ENCODE peak calls at places on chromosome 7, in six cellular contexts. Q is ovary; F is naive thymus-derived CD4-positive, alpha-beta T cell; C is lung; G is Panc1; V is IMR-90. I is an unnamed sample. For H3K36me3 and H3K4me1, the result is how much of the 10 kb centered on the place peaks cover.

GRCh38 chr7:24865994-24866615 is 108.8 kb upstream of the GSDME start:
- DNase-seq in Q (no peak), F (no peak), C (no peak), G (no peak), V (no peak), I (no peak)

GRCh38 chr7:13834328-13834761 is 155.1 kb downstream of the ETV1 start:
- DNase-seq in Q (no peak), F (no peak), C (no peak), G (no peak), V (no peak), I (no peak)

GRCh38 chr7:47361746-47362215 is 220.1 kb downstream of the TNS3 start:
- DNase-seq in Q (no peak), F (no peak), C (peak), G (no peak), V (peak), I (no peak)

GRCh38 chr7:71444130-71444529 is 312.2 kb downstream of the GALNT17 start:
- DNase-seq in Q (no peak), F (no peak), C (no peak), G (no peak), V (no peak), I (no peak)

GRCh38 chr7:128104109-128104742 is 73.0 kb upstream of the LRRC4 start:
- DNase-seq in Q (peak), F (no peak), C (no peak), G (no peak), V (no peak), I (no peak)

GRCh38 chr7:109844362-109844761 is 1246.6 kb upstream of the LRRN3 start:
- DNase-seq in Q (no peak), F (no peak), C (no peak), G (no peak), V (peak), I (peak)

GRCh38 chr7:107909445-107909844 is 18.5 kb downstream of the DLD start:
- DNase-seq in Q (no peak), F (no peak), C (no peak), G (no peak), V (no peak), I (no peak)

GRCh38 chr7:36651404-36651803 is 72.9 kb downstream of the AOAH start:
- DNase-seq in Q (no peak), F (no peak), C (no peak), G (no peak), V (peak), I (no peak)

GRCh38 chr7:80902716-80903308 is 16.0 kb downstream of the SEMA3C start:
- DNase-seq in Q (no peak), F (no peak), C (no peak), G (no peak), V (no peak), I (no peak)

GRCh38 chr7:147245274-147245673 is 1128.7 kb downstream of the CNTNAP2 start:
- DNase-seq in Q (no peak), F (no peak), C (peak), G (peak), V (peak), I (peak)

GRCh38 chr7:22855049-22855392 is 32.4 kb upstream of the TOMM7 start:
- DNase-seq in Q (no peak), F (no peak), C (no peak), G (no peak), V (no peak), I (no peak)

GRCh38 chr7:22858274-22858639 is 35.6 kb upstream of the TOMM7 start:
- DNase-seq in Q (no peak), F (no peak), C (no peak), G (no peak), V (no peak), I (no peak)

GRCh38 chr7:22854158-22855048 is 31.8 kb upstream of the TOMM7 start:
- DNase-seq in Q (peak), F (peak), C (peak), G (no peak), V (peak), I (peak)

GRCh38 chr7:22858640-22859561 is 36.3 kb upstream of the TOMM7 start:
- DNase-seq in Q (no peak), F (no peak), C (no peak), G (no peak), V (peak), I (no peak)

GRCh38 chr7:22856437-22856836 is 33.8 kb upstream of the TOMM7 start:
- DNase-seq in Q (no peak), F (no peak), C (no peak), G (no peak), V (no peak), I (no peak)
- H3K4me3 ChIP-seq in Q (no peak), F (no peak), C (no peak), G (no peak), V (no peak), I (peak)

DNA sequence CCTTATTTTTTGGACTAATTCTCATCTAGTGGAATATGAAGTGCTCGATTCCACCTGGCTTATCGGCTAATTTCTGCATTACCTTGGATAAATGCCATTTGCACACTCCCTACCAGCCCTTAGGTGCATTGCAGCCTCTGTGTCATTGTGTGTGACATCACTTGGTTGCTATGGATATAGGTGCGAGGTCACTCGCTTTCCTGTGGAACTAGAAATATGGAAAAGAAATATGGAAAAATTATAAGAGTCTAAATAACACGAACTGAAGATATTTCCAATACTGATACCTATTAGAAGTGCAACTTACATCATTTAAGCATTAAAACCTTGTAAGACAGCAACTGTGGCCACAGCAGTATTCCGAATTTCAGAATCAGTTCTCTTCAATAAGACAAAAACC is 2.0 kb downstream of the YWHAG start:
- DNase-seq in Q (no peak), F (no peak), C (no peak), G (no peak), V (peak), I (peak)
- H3K36me3 ChIP-seq in Q (under half), F (under half), C (under half), G (under half), V (under half), I (under half)

DNA sequence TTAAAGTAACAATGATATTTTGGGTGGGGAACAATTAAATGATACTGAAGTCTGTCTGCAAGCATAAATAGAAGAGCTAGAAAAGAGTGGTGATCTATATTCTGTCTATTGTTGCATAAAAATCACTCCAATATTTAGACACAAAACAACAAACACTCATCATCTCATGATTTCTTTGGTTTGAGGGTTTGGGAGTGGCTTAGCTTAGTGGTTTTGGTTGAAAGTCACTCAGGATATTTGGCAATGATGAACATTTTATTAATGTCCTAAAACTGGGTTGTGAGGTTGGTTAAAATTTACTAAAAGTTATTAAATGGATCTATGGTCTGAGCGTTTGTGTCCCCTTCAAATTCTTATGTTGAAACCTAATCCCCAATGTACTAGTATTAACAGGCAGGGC is 54.7 kb upstream of the EGFR start:
- DNase-seq in Q (no peak), F (no peak), C (no peak), G (no peak), V (no peak), I (no peak)
- H3K4me1 ChIP-seq in Q (under half), F (under half), C (under half), G (under half), V (under half), I (under half)

GRCh38 chr7:18496336-18496700 is 769 bp downstream of the HDAC9 start:
- DNase-seq in Q (no peak), F (no peak), C (no peak), G (no peak), V (no peak), I (no peak)

GRCh38 chr7:18495412-18496335 is at the start of gene HDAC9:
- DNase-seq in Q (no peak), F (no peak), C (no peak), G (no peak), V (peak), I (peak)

GRCh38 chr7:18497082-18497481 is 1.5 kb downstream of the HDAC9 start:
- DNase-seq in Q (no peak), F (no peak), C (no peak), G (no peak), V (no peak), I (no peak)

GRCh38 chr7:18497800-18498199 is 2.3 kb downstream of the HDAC9 start:
- DNase-seq in Q (no peak), F (no peak), C (no peak), G (no peak), V (no peak), I (no peak)

DNA sequence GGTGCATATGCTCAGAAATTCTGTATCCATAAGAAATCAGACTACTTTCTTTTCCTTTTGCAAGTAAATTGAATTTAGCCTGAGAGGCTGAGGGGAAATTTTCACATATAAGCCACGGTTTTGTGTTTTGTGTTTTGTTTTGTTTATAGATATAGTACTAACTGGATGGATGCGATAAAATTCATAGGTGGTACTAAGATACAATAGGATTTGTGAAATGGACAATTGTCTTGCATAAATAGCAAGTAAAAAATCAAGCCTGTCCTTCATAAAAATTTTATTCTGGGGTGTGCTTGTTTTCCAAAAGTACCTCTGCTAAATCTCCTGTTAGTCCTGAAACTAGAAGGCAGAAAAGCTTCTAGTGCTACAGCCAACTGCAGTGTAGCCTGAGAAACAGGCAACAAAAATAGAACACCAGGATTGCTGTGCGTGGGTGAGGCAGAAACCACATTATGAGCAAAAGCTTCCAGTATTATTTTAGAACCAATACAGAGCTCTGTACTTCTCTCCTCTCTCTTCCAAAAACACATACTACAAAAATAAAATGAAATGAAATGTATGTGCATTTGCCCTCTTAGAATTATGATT is 634 bp upstream of the HDAC9 start:
- DNase-seq in Q (no peak), F (no peak), C (no peak), G (no peak), V (peak), I (no peak)
- H3K4me3 ChIP-seq in Q (peak), F (no peak), C (no peak), G (peak), V (no peak), I (peak)

DNA sequence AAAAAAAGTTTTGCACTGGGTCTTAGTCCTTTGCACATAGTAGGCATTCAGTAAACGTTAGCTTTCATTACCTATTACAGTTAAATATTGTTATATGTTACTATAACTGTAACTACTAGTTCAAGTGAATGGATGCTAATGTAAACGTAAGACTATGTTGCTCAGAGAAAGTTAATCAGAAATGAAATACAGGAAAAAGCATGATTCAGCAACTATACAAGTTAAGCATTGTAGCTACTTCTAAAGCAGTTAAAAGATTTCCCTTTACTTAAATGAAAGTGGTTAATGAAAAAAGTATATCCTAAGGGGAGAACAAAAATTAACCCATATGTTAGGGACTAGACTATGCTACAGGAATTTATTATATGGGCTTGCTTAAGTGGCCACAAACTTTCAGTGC is 121.2 kb downstream of the SKAP2 start:
- DNase-seq in Q (no peak), F (no peak), C (no peak), G (no peak), V (peak), I (no peak)
- H3K36me3 ChIP-seq in Q (under half), F (under half), C (under half), G (under half), V (under half), I (under half)

DNA sequence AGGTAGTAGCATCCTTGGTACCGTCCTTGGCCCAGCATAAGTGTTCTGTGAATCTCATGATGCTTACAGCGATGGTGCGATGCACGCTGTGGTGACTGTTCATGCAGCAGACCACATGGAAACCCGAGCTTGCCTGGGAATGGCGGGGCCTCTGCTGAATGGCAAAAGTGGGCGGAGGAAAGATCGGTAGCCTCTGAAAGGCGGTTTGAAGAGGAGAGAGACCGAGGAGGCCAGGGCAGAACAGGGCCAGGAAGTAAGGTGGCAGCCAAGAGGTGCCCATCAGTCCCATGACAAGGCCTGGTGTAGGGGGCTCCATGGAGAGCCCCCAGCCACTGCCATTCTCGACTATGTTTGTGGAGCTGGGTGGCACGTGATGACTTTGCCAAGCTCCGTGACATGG is 33.2 kb upstream of the CNPY1 start:
- DNase-seq in Q (no peak), F (no peak), C (no peak), G (no peak), V (no peak), I (no peak)
- H3K4me1 ChIP-seq in Q (under half), F (under half), C (under half), G (under half), V (under half), I (under half)

GRCh38 chr7:27156508-27156898 is at the start of gene HOXA7:
- DNase-seq in Q (peak), F (no peak), C (no peak), G (no peak), V (peak), I (peak)

GRCh38 chr7:27156901-27157716 is 634 bp upstream of the HOXA7 start:
- DNase-seq in Q (peak), F (no peak), C (no peak), G (no peak), V (no peak), I (no peak)

GRCh38 chr7:27154369-27154768 is 2.0 kb upstream of the HOXA3 start:
- DNase-seq in Q (peak), F (no peak), C (no peak), G (no peak), V (no peak), I (no peak)

GRCh38 chr7:27154901-27155815 is 1.3 kb downstream of the HOXA7 start:
- DNase-seq in Q (peak), F (no peak), C (no peak), G (no peak), V (no peak), I (no peak)

GRCh38 chr7:27155816-27156507 is 513 bp downstream of the HOXA7 start:
- DNase-seq in Q (peak), F (no peak), C (no peak), G (no peak), V (no peak), I (no peak)
- H3K4me3 ChIP-seq in Q (peak), F (no peak), C (peak), G (no peak), V (peak), I (peak)

GRCh38 chr7:22812350-22812749 is 10.3 kb downstream of the TOMM7 start:
- DNase-seq in Q (no peak), F (no peak), C (no peak), G (no peak), V (no peak), I (no peak)
- H3K36me3 ChIP-seq in Q (under half), F (under half), C (under half), G (under half), V (under half), I (half or more)

GRCh38 chr7:90678986-90679385 is 82.9 kb downstream of the CDK14 start:
- DNase-seq in Q (no peak), F (no peak), C (no peak), G (no peak), V (no peak), I (no peak)
- H3K4me1 ChIP-seq in Q (under half), F (under half), C (under half), G (under half), V (under half), I (under half)